ENCODE peak calls at places on chromosomes 12 and 14, in five cellular contexts. One of them, this sample, is unnamed.

GRCh38 chr12:111368291-111368683 is 608 bp downstream of the PHETA1 start:
- DNase-seq in OCI-LY7: no peak
- DNase-seq in CD4-positive, CD25-positive, alpha-beta regulatory T cell: peak; percentile 13
- DNase-seq in cardiac muscle cell: no peak
- DNase-seq in pancreas: no peak
- DNase-seq in this sample: no peak

GRCh38 chr14:91352101-91352500 is 65.5 kb downstream of the CCDC88C start:
- DNase-seq in OCI-LY7: peak; percentile 44
- DNase-seq in CD4-positive, CD25-positive, alpha-beta regulatory T cell: no peak
- DNase-seq in cardiac muscle cell: peak; percentile 45
- DNase-seq in pancreas: no peak
- DNase-seq in this sample: peak; percentile 47

GRCh38 chr14:86541969-86542368 is 1012.0 kb downstream of the FLRT2 start:
- DNase-seq in OCI-LY7: no peak
- DNase-seq in CD4-positive, CD25-positive, alpha-beta regulatory T cell: no peak
- DNase-seq in cardiac muscle cell: peak; percentile 2
- DNase-seq in pancreas: no peak
- DNase-seq in this sample: no peak

GRCh38 chr12:64178122-64178521 is 44.0 kb downstream of the KICS2 start:
- DNase-seq in OCI-LY7: no peak
- DNase-seq in CD4-positive, CD25-positive, alpha-beta regulatory T cell: no peak
- DNase-seq in cardiac muscle cell: peak; percentile 86
- DNase-seq in pancreas: no peak
- DNase-seq in this sample: no peak

GRCh38 chr14:39181026-39181692 is 6.1 kb downstream of the PNN start:
- DNase-seq in OCI-LY7: no peak
- DNase-seq in CD4-positive, CD25-positive, alpha-beta regulatory T cell: no peak
- DNase-seq in cardiac muscle cell: no peak
- DNase-seq in pancreas: no peak
- DNase-seq in this sample: no peak

GRCh38 chr12:26119391-26119981 is 5.4 kb downstream of the BHLHE41 start:
- DNase-seq in OCI-LY7: peak; percentile 36
- DNase-seq in CD4-positive, CD25-positive, alpha-beta regulatory T cell: peak; percentile 39
- DNase-seq in cardiac muscle cell: peak; percentile 80
- DNase-seq in pancreas: no peak
- DNase-seq in this sample: no peak

GRCh38 chr14:96146131-96146771 is 58.4 kb upstream of the BDKRB2 start:
- DNase-seq in OCI-LY7: no peak
- DNase-seq in CD4-positive, CD25-positive, alpha-beta regulatory T cell: no peak
- DNase-seq in cardiac muscle cell: peak; percentile 69
- DNase-seq in pancreas: no peak
- DNase-seq in this sample: no peak

GRCh38 chr12:25264015-25264582 is 13.4 kb upstream of the KRAS start:
- DNase-seq in OCI-LY7: peak; percentile 12
- DNase-seq in CD4-positive, CD25-positive, alpha-beta regulatory T cell: no peak
- DNase-seq in cardiac muscle cell: no peak
- DNase-seq in pancreas: no peak
- DNase-seq in this sample: no peak

GRCh38 chr12:108505121-108505520 is 10.0 kb upstream of the FICD start:
- DNase-seq in OCI-LY7: no peak
- DNase-seq in CD4-positive, CD25-positive, alpha-beta regulatory T cell: no peak
- DNase-seq in cardiac muscle cell: no peak
- DNase-seq in pancreas: no peak
- DNase-seq in this sample: no peak

GRCh38 chr12:94563261-94563660 is 87.1 kb downstream of the TMCC3 start:
- DNase-seq in OCI-LY7: no peak
- DNase-seq in CD4-positive, CD25-positive, alpha-beta regulatory T cell: no peak
- DNase-seq in cardiac muscle cell: no peak
- DNase-seq in pancreas: no peak
- DNase-seq in this sample: no peak

GRCh38 chr14:74469548-74470518 is 23.3 kb downstream of the NPC2 start:
- DNase-seq in OCI-LY7: no peak
- DNase-seq in CD4-positive, CD25-positive, alpha-beta regulatory T cell: no peak
- DNase-seq in cardiac muscle cell: no peak
- DNase-seq in pancreas: no peak
- DNase-seq in this sample: no peak

GRCh38 chr14:24177041-24177825 is 5.4 kb downstream of the REC8 start:
- DNase-seq in OCI-LY7: no peak
- DNase-seq in CD4-positive, CD25-positive, alpha-beta regulatory T cell: no peak
- DNase-seq in cardiac muscle cell: no peak
- DNase-seq in pancreas: no peak
- DNase-seq in this sample: no peak

GRCh38 chr14:64113279-64113678 is 180.9 kb downstream of the ESR2 start:
- DNase-seq in OCI-LY7: no peak
- DNase-seq in CD4-positive, CD25-positive, alpha-beta regulatory T cell: no peak
- DNase-seq in cardiac muscle cell: no peak
- DNase-seq in pancreas: peak; percentile 80
- DNase-seq in this sample: no peak

GRCh38 chr12:2974560-2974971 is 15.4 kb downstream of the TEAD4 start:
- DNase-seq in OCI-LY7: no peak
- DNase-seq in CD4-positive, CD25-positive, alpha-beta regulatory T cell: no peak
- DNase-seq in cardiac muscle cell: no peak
- DNase-seq in pancreas: no peak
- DNase-seq in this sample: no peak

DNA sequence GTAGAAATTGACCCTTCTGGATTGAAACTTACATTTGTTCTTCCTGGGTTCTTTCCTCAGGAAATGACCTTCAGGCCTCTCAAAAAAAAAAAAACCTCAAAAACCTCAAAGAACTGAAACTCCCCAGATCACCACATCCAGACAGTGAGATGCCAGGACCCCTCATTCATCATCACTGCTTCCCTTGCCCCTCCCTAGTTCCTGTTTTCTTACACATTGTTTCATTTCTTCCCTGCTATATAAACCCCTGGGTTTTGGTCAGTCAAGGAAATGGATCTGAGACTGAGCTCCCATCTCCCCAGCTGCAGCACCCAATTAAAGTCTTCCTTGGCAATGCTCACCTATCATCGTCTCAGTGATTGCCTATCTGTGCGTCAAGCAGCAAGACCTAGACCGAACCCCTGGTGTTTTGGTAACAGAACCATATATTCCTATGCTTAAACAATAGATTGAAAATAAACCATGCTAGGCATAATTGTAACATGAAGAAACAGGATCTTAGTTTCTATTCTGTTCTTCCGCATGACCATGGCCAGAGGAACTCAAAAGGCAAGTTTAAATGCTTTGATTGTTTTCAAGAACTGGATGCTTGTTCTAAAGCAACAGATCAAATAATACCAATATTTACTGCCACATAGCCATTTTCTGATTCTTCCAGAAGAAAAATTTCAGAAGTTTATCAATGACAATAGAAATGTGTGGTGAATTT is 108.0 kb upstream of the MAX start:
- DNase-seq in OCI-LY7: peak; percentile 73
- DNase-seq in CD4-positive, CD25-positive, alpha-beta regulatory T cell: peak; percentile 45
- DNase-seq in cardiac muscle cell: peak; percentile 49
- DNase-seq in pancreas: no peak
- DNase-seq in this sample: no peak
- H3K27ac ChIP-seq in OCI-LY7: peak overlapping the region; percentile 97
- H3K27ac ChIP-seq in CD4-positive, CD25-positive, alpha-beta regulatory T cell: no peak overlapping the region
- H3K27ac ChIP-seq in cardiac muscle cell: no peak overlapping the region
- H3K27ac ChIP-seq in pancreas: no peak overlapping the region
- H3K27ac ChIP-seq in this sample: no peak overlapping the region

GRCh38 chr12:49020441-49020840 is 1.9 kb upstream of the PRKAG1 start:
- DNase-seq in OCI-LY7: no peak
- DNase-seq in CD4-positive, CD25-positive, alpha-beta regulatory T cell: no peak
- DNase-seq in cardiac muscle cell: no peak
- DNase-seq in pancreas: no peak
- DNase-seq in this sample: no peak

GRCh38 chr12:49018282-49019119 is at the start of gene PRKAG1:
- DNase-seq in OCI-LY7: peak; percentile 98
- DNase-seq in CD4-positive, CD25-positive, alpha-beta regulatory T cell: peak; percentile 99
- DNase-seq in cardiac muscle cell: peak; percentile 99
- DNase-seq in pancreas: peak; percentile 93
- DNase-seq in this sample: peak; percentile 96

GRCh38 chr12:49019120-49019430 is 499 bp upstream of the PRKAG1 start:
- DNase-seq in OCI-LY7: no peak
- DNase-seq in CD4-positive, CD25-positive, alpha-beta regulatory T cell: no peak
- DNase-seq in cardiac muscle cell: no peak
- DNase-seq in pancreas: no peak
- DNase-seq in this sample: no peak

GRCh38 chr12:49021292-49021915 is 2.8 kb upstream of the PRKAG1 start:
- DNase-seq in OCI-LY7: no peak
- DNase-seq in CD4-positive, CD25-positive, alpha-beta regulatory T cell: no peak
- DNase-seq in cardiac muscle cell: no peak
- DNase-seq in pancreas: no peak
- DNase-seq in this sample: no peak

GRCh38 chr12:49019435-49020317 is 1.1 kb upstream of the PRKAG1 start:
- DNase-seq in OCI-LY7: peak; percentile 72
- DNase-seq in CD4-positive, CD25-positive, alpha-beta regulatory T cell: peak; percentile 59
- DNase-seq in cardiac muscle cell: peak; percentile 50
- DNase-seq in pancreas: no peak
- DNase-seq in this sample: peak; percentile 38
- H3K4me3 ChIP-seq in OCI-LY7: peak overlapping the region; percentile 88
- H3K4me3 ChIP-seq in CD4-positive, CD25-positive, alpha-beta regulatory T cell: peak overlapping the region; percentile 94
- H3K4me3 ChIP-seq in cardiac muscle cell: peak overlapping the region; percentile 58
- H3K4me3 ChIP-seq in pancreas: no peak overlapping the region
- H3K4me3 ChIP-seq in this sample: no peak overlapping the region

GRCh38 chr12:57808351-57808750 is 10.2 kb downstream of the AVIL start:
- DNase-seq in OCI-LY7: no peak
- DNase-seq in CD4-positive, CD25-positive, alpha-beta regulatory T cell: no peak
- DNase-seq in cardiac muscle cell: no peak
- DNase-seq in pancreas: no peak
- DNase-seq in this sample: no peak
- H3K36me3 ChIP-seq in OCI-LY7: peaks cover 3% of the 10 kb centered on the region
- H3K36me3 ChIP-seq in CD4-positive, CD25-positive, alpha-beta regulatory T cell: peaks cover 16% of the 10 kb centered on the region
- H3K36me3 ChIP-seq in cardiac muscle cell: peaks cover 16% of the 10 kb centered on the region
- H3K36me3 ChIP-seq in pancreas: peaks cover 52% of the 10 kb centered on the region
- H3K36me3 ChIP-seq in this sample: peaks cover 6% of the 10 kb centered on the region

GRCh38 chr14:78401866-78402265 is 231.7 kb downstream of the NRXN3 start:
- DNase-seq in OCI-LY7: no peak
- DNase-seq in CD4-positive, CD25-positive, alpha-beta regulatory T cell: no peak
- DNase-seq in cardiac muscle cell: peak; percentile 18
- DNase-seq in pancreas: no peak
- DNase-seq in this sample: no peak

GRCh38 chr14:78405071-78405856 is 235.1 kb downstream of the NRXN3 start:
- DNase-seq in OCI-LY7: no peak
- DNase-seq in CD4-positive, CD25-positive, alpha-beta regulatory T cell: no peak
- DNase-seq in cardiac muscle cell: no peak
- DNase-seq in pancreas: no peak
- DNase-seq in this sample: no peak

GRCh38 chr14:78398216-78398615 is 228.0 kb downstream of the NRXN3 start:
- DNase-seq in OCI-LY7: no peak
- DNase-seq in CD4-positive, CD25-positive, alpha-beta regulatory T cell: no peak
- DNase-seq in cardiac muscle cell: no peak
- DNase-seq in pancreas: no peak
- DNase-seq in this sample: no peak

GRCh38 chr14:78399316-78399889 is 229.2 kb downstream of the NRXN3 start:
- DNase-seq in OCI-LY7: peak; percentile 24
- DNase-seq in CD4-positive, CD25-positive, alpha-beta regulatory T cell: peak; percentile 3
- DNase-seq in cardiac muscle cell: peak; percentile 24
- DNase-seq in pancreas: no peak
- DNase-seq in this sample: no peak

GRCh38 chr14:78403278-78403815 is 233.2 kb downstream of the NRXN3 start:
- DNase-seq in OCI-LY7: no peak
- DNase-seq in CD4-positive, CD25-positive, alpha-beta regulatory T cell: peak; percentile 10
- DNase-seq in cardiac muscle cell: peak; percentile 47
- DNase-seq in pancreas: no peak
- DNase-seq in this sample: no peak
- H3K27ac ChIP-seq in OCI-LY7: no peak overlapping the region
- H3K27ac ChIP-seq in CD4-positive, CD25-positive, alpha-beta regulatory T cell: no peak overlapping the region
- H3K27ac ChIP-seq in cardiac muscle cell: no peak overlapping the region
- H3K27ac ChIP-seq in pancreas: no peak overlapping the region
- H3K27ac ChIP-seq in this sample: no peak overlapping the region